ENCODE peak calls at places on chromosome 10, in seven cellular contexts. E is effector memory CD4-positive, alpha-beta T cell; O is heart left ventricle; Z is A673; S is uterus; I is left ventricle myocardium inferior; L is SJCRH30. H is an unnamed sample. For H3K4me1, the result is how much of the 10 kb centered on the place peaks cover.

GRCh38 chr10:132162021-132162531 is 24.7 kb upstream of the DPYSL4 start:
- DNase-seq in E (no peak), O (peak), Z (no peak), S (no peak), I (no peak), L (no peak), H (no peak)

GRCh38 chr10:70341016-70341415 is 41.4 kb downstream of the LRRC20 start:
- DNase-seq in E (no peak), O (no peak), Z (no peak), S (no peak), I (no peak), L (no peak), H (no peak)

GRCh38 chr10:96270564-96270963 is 805 bp downstream of the BLNK start:
- DNase-seq in E (no peak), O (no peak), Z (no peak), S (no peak), I (no peak), L (no peak), H (no peak)

GRCh38 chr10:77622822-77623410 is 14.7 kb downstream of the KCNMA1 start:
- DNase-seq in E (no peak), O (no peak), Z (no peak), S (no peak), I (no peak), L (no peak), H (no peak)

GRCh38 chr10:33899578-33900531 is 565.4 kb upstream of the NRP1 start:
- DNase-seq in E (no peak), O (no peak), Z (no peak), S (no peak), I (no peak), L (no peak), H (no peak)

GRCh38 chr10:86681047-86681446 is 12.7 kb downstream of the LDB3 start:
- DNase-seq in E (no peak), O (peak), Z (no peak), S (no peak), I (peak), L (no peak), H (no peak)

GRCh38 chr10:71531485-71532446 is 135.0 kb downstream of the CDH23 start:
- DNase-seq in E (no peak), O (no peak), Z (no peak), S (no peak), I (no peak), L (no peak), H (no peak)

GRCh38 chr10:71795248-71795647 is 21.9 kb upstream of the VSIR start:
- DNase-seq in E (no peak), O (peak), Z (no peak), S (no peak), I (no peak), L (peak), H (peak)

GRCh38 chr10:123573236-123574147 is 92.7 kb upstream of the GPR26 start:
- DNase-seq in E (peak), O (no peak), Z (peak), S (no peak), I (peak), L (peak), H (peak)

GRCh38 chr10:78416031-78416800 is 382.6 kb downstream of the RPS24 start:
- DNase-seq in E (no peak), O (no peak), Z (peak), S (no peak), I (no peak), L (no peak), H (no peak)

GRCh38 chr10:96227206-96227605 is 44.2 kb downstream of the BLNK start:
- DNase-seq in E (no peak), O (no peak), Z (no peak), S (no peak), I (no peak), L (no peak), H (no peak)

GRCh38 chr10:22597142-22597541 is 117.2 kb downstream of the PIP4K2A start:
- DNase-seq in E (no peak), O (no peak), Z (no peak), S (no peak), I (no peak), L (no peak), H (no peak)

GRCh38 chr10:33920351-33920750 is 585.9 kb upstream of the NRP1 start:
- DNase-seq in E (no peak), O (no peak), Z (no peak), S (no peak), I (no peak), L (no peak), H (no peak)

GRCh38 chr10:77320852-77321496 is 316.6 kb downstream of the KCNMA1 start:
- DNase-seq in E (no peak), O (no peak), Z (no peak), S (no peak), I (no peak), L (peak), H (no peak)

GRCh38 chr10:102831322-102832071 is 5.7 kb downstream of the CYP17A1 start:
- DNase-seq in E (no peak), O (no peak), Z (no peak), S (no peak), I (no peak), L (no peak), H (no peak)

GRCh38 chr10:124697837-124698559 is 46.2 kb downstream of the FAM53B start:
- DNase-seq in E (peak), O (peak), Z (peak), S (no peak), I (no peak), L (no peak), H (no peak)

GRCh38 chr10:124602646-124603365 is 141.2 kb downstream of the LHPP start:
- DNase-seq in E (no peak), O (peak), Z (no peak), S (no peak), I (no peak), L (no peak), H (no peak)

GRCh38 chr10:111392159-111392558 is 315.3 kb downstream of the ADRA2A start:
- DNase-seq in E (no peak), O (no peak), Z (no peak), S (no peak), I (no peak), L (no peak), H (no peak)

GRCh38 chr10:15245530-15245929 is 77.0 kb upstream of the NMT2 start:
- DNase-seq in E (no peak), O (no peak), Z (peak), S (no peak), I (no peak), L (peak), H (no peak)

GRCh38 chr10:31083765-31084184 is 52.1 kb upstream of the ZNF438 start:
- DNase-seq in E (peak), O (no peak), Z (peak), S (no peak), I (no peak), L (peak), H (peak)

GRCh38 chr10:13173619-13174018 is 12.3 kb downstream of the MCM10 start:
- DNase-seq in E (no peak), O (no peak), Z (no peak), S (no peak), I (no peak), L (no peak), H (no peak)

GRCh38 chr10:63083904-63084689 is 49.0 kb upstream of the NRBF2 start:
- DNase-seq in E (no peak), O (no peak), Z (peak), S (peak), I (peak), L (peak), H (peak)

GRCh38 chr10:124906551-124907001 is 35.3 kb upstream of the ZRANB1 start:
- DNase-seq in E (no peak), O (no peak), Z (no peak), S (no peak), I (no peak), L (no peak), H (no peak)

GRCh38 chr10:50621981-50622496 is 1.7 kb downstream of the SGMS1 start:
- DNase-seq in E (peak), O (peak), Z (peak), S (peak), I (peak), L (peak), H (peak)

GRCh38 chr10:77513783-77514331 is 123.8 kb downstream of the KCNMA1 start:
- DNase-seq in E (no peak), O (peak), Z (no peak), S (peak), I (no peak), L (peak), H (peak)

GRCh38 chr10:114708717-114709352 is 50.8 kb upstream of the ABLIM1 start:
- DNase-seq in E (no peak), O (no peak), Z (peak), S (no peak), I (no peak), L (no peak), H (peak)

GRCh38 chr10:72832701-72833100 is 60.8 kb upstream of the OIT3 start:
- DNase-seq in E (no peak), O (no peak), Z (no peak), S (no peak), I (no peak), L (no peak), H (no peak)

GRCh38 chr10:69721690-69722310 is 79.9 kb upstream of the COL13A1 start:
- DNase-seq in E (no peak), O (no peak), Z (peak), S (no peak), I (peak), L (peak), H (no peak)

GRCh38 chr10:74174533-74174932 is 23.5 kb downstream of the ADK start:
- DNase-seq in E (no peak), O (no peak), Z (no peak), S (no peak), I (no peak), L (peak), H (peak)

GRCh38 chr10:96324447-96324846 is 20.2 kb downstream of the DNTT start:
- DNase-seq in E (no peak), O (no peak), Z (no peak), S (no peak), I (no peak), L (no peak), H (no peak)

GRCh38 chr10:34827087-34827766 is 12.1 kb upstream of the PARD3 start:
- DNase-seq in E (no peak), O (no peak), Z (no peak), S (no peak), I (no peak), L (no peak), H (no peak)

GRCh38 chr10:132702601-132703304 is 83.2 kb downstream of the NKX6-2 start:
- DNase-seq in E (no peak), O (peak), Z (no peak), S (no peak), I (peak), L (no peak), H (no peak)

GRCh38 chr10:61974611-61975010 is 73.1 kb downstream of the ARID5B start:
- DNase-seq in E (no peak), O (no peak), Z (peak), S (peak), I (peak), L (peak), H (peak)

GRCh38 chr10:109358325-109358724 is 565.0 kb downstream of the XPNPEP1 start:
- DNase-seq in E (no peak), O (no peak), Z (no peak), S (no peak), I (no peak), L (no peak), H (no peak)

GRCh38 chr10:132283604-132284382 is 24.0 kb downstream of the STK32C start:
- DNase-seq in E (no peak), O (peak), Z (no peak), S (no peak), I (no peak), L (no peak), H (peak)

GRCh38 chr10:100327007-100327700 is 2.9 kb downstream of the PKD2L1 start:
- DNase-seq in E (no peak), O (no peak), Z (peak), S (no peak), I (no peak), L (no peak), H (no peak)

GRCh38 chr10:44479306-44479705 is 94.4 kb upstream of the CXCL12 start:
- DNase-seq in E (no peak), O (no peak), Z (no peak), S (no peak), I (no peak), L (no peak), H (no peak)

GRCh38 chr10:128035557-128035973 is 90.7 kb downstream of the MKI67 start:
- DNase-seq in E (peak), O (peak), Z (peak), S (peak), I (peak), L (peak), H (no peak)

GRCh38 chr10:116278832-116279231 is 5.8 kb upstream of the GFRA1 start:
- DNase-seq in E (no peak), O (no peak), Z (no peak), S (no peak), I (no peak), L (no peak), H (no peak)

GRCh38 chr10:5813341-5814109 is at the start of gene GDI2:
- DNase-seq in E (peak), O (peak), Z (peak), S (peak), I (peak), L (peak), H (peak)

GRCh38 chr10:5816170-5816569 is 2.9 kb upstream of the GDI2 start:
- DNase-seq in E (no peak), O (no peak), Z (no peak), S (no peak), I (no peak), L (no peak), H (no peak)

GRCh38 chr10:5813091-5813340 is 218 bp downstream of the GDI2 start:
- DNase-seq in E (no peak), O (no peak), Z (no peak), S (no peak), I (no peak), L (no peak), H (no peak)

GRCh38 chr10:5812283-5813090 is 747 bp downstream of the GDI2 start:
- DNase-seq in E (peak), O (peak), Z (peak), S (peak), I (peak), L (peak), H (peak)

GRCh38 chr10:5814110-5815107 is 1.2 kb upstream of the GDI2 start:
- DNase-seq in E (no peak), O (no peak), Z (peak), S (no peak), I (no peak), L (no peak), H (peak)
- H3K4me1 ChIP-seq in E (under half), O (under half), Z (under half), S (under half), I (half or more), L (under half), H (under half)

GRCh38 chr10:92121686-92122492 is 169.0 kb downstream of the CPEB3 start:
- DNase-seq in E (no peak), O (no peak), Z (no peak), S (no peak), I (no peak), L (no peak), H (no peak)
- H3K4me1 ChIP-seq in E (under half), O (half or more), Z (under half), S (under half), I (half or more), L (under half), H (under half)

GRCh38 chr10:46091834-46092522 is 45.9 kb upstream of the MSMB start:
- DNase-seq in E (no peak), O (no peak), Z (no peak), S (no peak), I (no peak), L (no peak), H (no peak)
- H3K4me1 ChIP-seq in E (under half), O (under half), Z (under half), S (under half), I (under half), L (under half), H (under half)

DNA sequence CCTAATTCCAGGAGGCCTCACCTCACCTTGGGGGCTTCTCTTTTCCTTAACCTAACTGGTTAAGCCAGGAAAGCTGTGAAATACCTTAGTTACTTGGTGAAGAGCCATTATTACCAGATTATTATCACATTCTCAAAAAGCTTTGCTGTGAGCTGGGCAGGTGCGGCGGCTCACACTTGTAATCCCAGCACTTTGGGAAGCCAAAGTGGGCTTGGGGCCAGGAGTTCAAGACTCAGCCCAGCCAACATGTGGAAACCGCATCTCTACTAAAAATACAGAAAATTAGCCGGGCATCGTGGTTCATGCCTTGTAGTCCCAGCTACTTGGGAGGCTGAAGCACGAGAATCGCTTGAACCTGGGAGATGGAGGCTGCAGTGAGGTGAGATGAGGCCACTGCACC is 102.4 kb upstream of the KLF6 start:
- DNase-seq in E (no peak), O (no peak), Z (no peak), S (peak), I (no peak), L (peak), H (no peak)
- H3K4me1 ChIP-seq in E (under half), O (under half), Z (under half), S (under half), I (under half), L (under half), H (under half)

DNA sequence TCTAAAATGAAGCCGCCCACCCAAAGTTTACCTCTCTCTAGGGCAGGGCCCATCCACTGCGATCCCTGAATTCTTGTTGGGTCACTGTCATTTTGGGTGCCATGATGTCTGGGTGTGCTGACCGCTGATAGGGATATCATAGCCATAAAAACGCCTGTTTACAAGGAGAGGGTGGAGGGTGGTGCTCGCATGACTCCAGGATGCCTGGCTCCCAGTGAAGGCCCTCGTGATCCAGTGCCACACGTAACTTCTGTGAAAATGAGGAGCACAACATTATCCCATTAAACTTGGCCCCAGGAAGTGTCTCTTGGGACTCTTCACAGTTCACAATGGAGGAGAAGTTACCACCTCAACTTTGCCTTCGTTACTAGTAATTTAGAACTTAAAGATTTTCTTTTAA is 139.5 kb downstream of the TCF7L2 start:
- DNase-seq in E (no peak), O (no peak), Z (no peak), S (no peak), I (no peak), L (no peak), H (no peak)
- H3K4me1 ChIP-seq in E (under half), O (under half), Z (under half), S (under half), I (under half), L (under half), H (under half)

DNA sequence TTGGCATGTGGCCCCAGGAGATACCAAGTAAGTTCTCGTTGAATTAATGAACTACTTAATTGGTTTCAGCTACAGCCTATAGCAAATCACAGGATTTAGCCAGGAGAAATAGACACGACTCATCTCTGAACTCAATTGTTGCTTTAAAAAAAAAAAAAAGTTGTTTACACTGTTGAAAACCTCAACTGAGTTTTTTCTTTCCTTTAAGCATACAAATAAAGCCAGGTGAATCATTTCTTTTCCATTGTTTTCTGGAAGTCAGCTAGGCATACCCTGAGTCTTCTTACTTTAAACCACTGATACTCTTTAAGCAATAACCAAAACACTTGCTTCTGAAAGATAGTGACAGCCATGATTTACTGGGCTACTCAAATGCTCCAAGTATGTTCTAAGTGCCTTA is 755 bp downstream of the FRMPD2 start:
- DNase-seq in E (no peak), O (no peak), Z (no peak), S (no peak), I (no peak), L (no peak), H (no peak)
- H3K4me1 ChIP-seq in E (under half), O (under half), Z (under half), S (under half), I (under half), L (under half), H (under half)